ENCODE peak calls at places on chromosome 14, in six cellular contexts. F is PC-3, T is GM23338, L is SK-N-SH, R is MM.1S, O is GM23248. M is an unnamed sample.

GRCh38 chr14:99754141-99755067 is 38.8 kb upstream of the EML1 start:
- DNase-seq in F (peak; percentile 38), T (no peak), L (no peak), R (no peak), O (peak; percentile 88), M (no peak)

GRCh38 chr14:74980398-74980745 is 22.3 kb upstream of the EIF2B2 start:
- DNase-seq in F (no peak), T (no peak), L (no peak), R (no peak), O (no peak), M (no peak)

GRCh38 chr14:80264698-80265097 is 53.4 kb upstream of the DIO2 start:
- DNase-seq in F (no peak), T (no peak), L (no peak), R (no peak), O (no peak), M (no peak)

GRCh38 chr14:24137529-24138395 is 1.8 kb downstream of the PSME1 start:
- DNase-seq in F (no peak), T (no peak), L (no peak), R (no peak), O (no peak), M (no peak)

GRCh38 chr14:54610051-54610977 is 43.4 kb downstream of the SAMD4A start:
- DNase-seq in F (no peak), T (no peak), L (no peak), R (no peak), O (peak; percentile 77), M (no peak)

GRCh38 chr14:59377991-59378720 is 87.0 kb downstream of the GPR135 start:
- DNase-seq in F (no peak), T (no peak), L (no peak), R (no peak), O (no peak), M (no peak)

GRCh38 chr14:22071001-22071400 is 397.4 kb upstream of the OR4E1 start:
- DNase-seq in F (no peak), T (no peak), L (no peak), R (peak; percentile 67), O (no peak), M (no peak)

GRCh38 chr14:24339284-24340151 is at the start of gene RIPK3:
- DNase-seq in F (no peak), T (peak; percentile 72), L (no peak), R (peak; percentile 52), O (peak; percentile 42), M (peak; percentile 70)

GRCh38 chr14:60226296-60226695 is 22.7 kb upstream of the PPM1A start:
- DNase-seq in F (no peak), T (no peak), L (no peak), R (no peak), O (no peak), M (no peak)

GRCh38 chr14:23865502-23865901 is 88.1 kb upstream of the DHRS4 start:
- DNase-seq in F (peak; percentile 27), T (no peak), L (no peak), R (no peak), O (no peak), M (no peak)

GRCh38 chr14:74936151-74936550 is 13.1 kb upstream of the RPS6KL1 start:
- DNase-seq in F (no peak), T (no peak), L (no peak), R (no peak), O (no peak), M (no peak)

GRCh38 chr14:28308727-28309126 is 457.9 kb upstream of the FOXG1 start:
- DNase-seq in F (peak; percentile 87), T (no peak), L (no peak), R (no peak), O (no peak), M (no peak)

GRCh38 chr14:23436327-23437141 is 1.1 kb upstream of the MYH7 start:
- DNase-seq in F (no peak), T (no peak), L (no peak), R (no peak), O (no peak), M (peak; percentile 65)

GRCh38 chr14:100309028-100309718 is 2.9 kb upstream of the SLC25A29 start:
- DNase-seq in F (no peak), T (no peak), L (no peak), R (no peak), O (no peak), M (no peak)

GRCh38 chr14:102213984-102214658 is 74.4 kb downstream of the WDR20 start:
- DNase-seq in F (peak; percentile 38), T (peak; percentile 56), L (no peak), R (no peak), O (no peak), M (no peak)

GRCh38 chr14:92676031-92676430 is 72.4 kb downstream of the LGMN start:
- DNase-seq in F (peak; percentile 16), T (no peak), L (no peak), R (no peak), O (no peak), M (no peak)

GRCh38 chr14:95519699-95520098 is 3.2 kb upstream of the SYNE3 start:
- DNase-seq in F (peak; percentile 79), T (no peak), L (peak; percentile 79), R (no peak), O (peak; percentile 97), M (no peak)

GRCh38 chr14:35197015-35197414 is 74.7 kb downstream of the PRORP start:
- DNase-seq in F (peak; percentile 41), T (no peak), L (no peak), R (no peak), O (peak; percentile 63), M (no peak)

GRCh38 chr14:90698379-90698869 is 117.8 kb downstream of the TTC7B start:
- DNase-seq in F (no peak), T (no peak), L (peak; percentile 46), R (no peak), O (peak; percentile 51), M (peak; percentile 41)

GRCh38 chr14:66638688-66639087 is 130.7 kb downstream of the GPHN start:
- DNase-seq in F (peak; percentile 61), T (no peak), L (no peak), R (no peak), O (peak; percentile 68), M (no peak)

GRCh38 chr14:91968280-91968679 is 20.8 kb upstream of the FBLN5 start:
- DNase-seq in F (no peak), T (no peak), L (no peak), R (no peak), O (no peak), M (no peak)

GRCh38 chr14:81143793-81144192 is 77.0 kb downstream of the GTF2A1 start:
- DNase-seq in F (no peak), T (no peak), L (no peak), R (no peak), O (no peak), M (no peak)

GRCh38 chr14:61258985-61259384 is 22.2 kb downstream of the TMEM30B start:
- DNase-seq in F (peak; percentile 66), T (no peak), L (no peak), R (no peak), O (peak; percentile 66), M (peak; percentile 23)

GRCh38 chr14:61262082-61262481 is 19.1 kb downstream of the TMEM30B start:
- DNase-seq in F (peak; percentile 49), T (no peak), L (no peak), R (no peak), O (peak; percentile 83), M (no peak)

GRCh38 chr14:61264699-61265098 is 16.4 kb downstream of the TMEM30B start:
- DNase-seq in F (no peak), T (no peak), L (no peak), R (no peak), O (no peak), M (no peak)

GRCh38 chr14:61264022-61264571 is 17.0 kb downstream of the TMEM30B start:
- DNase-seq in F (peak; percentile 51), T (no peak), L (no peak), R (no peak), O (no peak), M (peak; percentile 29)

GRCh38 chr14:61260939-61261776 is 20.0 kb downstream of the TMEM30B start:
- DNase-seq in F (peak; percentile 94), T (no peak), L (no peak), R (no peak), O (peak; percentile 93), M (peak; percentile 22)
- TF ChIP-seq EZH2phosphoT487 in F (no peak), T (no peak), L (no peak), R (no peak), O (peak; percentile 42), M (no peak)

DNA sequence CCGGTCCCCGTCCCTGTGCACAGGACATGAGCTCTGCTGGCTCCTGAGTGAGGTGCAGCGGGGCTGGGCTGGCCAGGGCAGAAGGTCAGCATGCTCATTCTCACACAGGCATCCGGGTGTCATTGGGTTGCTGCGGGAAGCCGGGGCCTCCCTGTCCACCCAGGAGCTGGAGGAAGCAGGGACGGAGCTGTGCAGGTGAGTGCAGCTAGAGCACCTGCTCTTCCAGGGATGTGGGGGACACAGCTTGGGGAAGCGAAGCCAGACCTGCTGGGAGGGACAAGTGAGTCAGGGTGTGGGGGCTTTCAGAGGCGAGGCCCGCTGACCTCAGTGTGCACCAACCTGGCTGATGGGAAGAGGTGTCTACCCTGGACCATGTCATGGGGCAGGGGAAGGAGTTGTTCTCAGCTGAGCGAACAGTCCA is 23.6 kb downstream of the ASPG start:
- DNase-seq in F (no peak), T (no peak), L (peak; percentile 21), R (no peak), O (no peak), M (no peak)
- TF ChIP-seq EZH2phosphoT487 in F (no peak), T (no peak), L (no peak), R (no peak), O (no peak), M (no peak)

DNA sequence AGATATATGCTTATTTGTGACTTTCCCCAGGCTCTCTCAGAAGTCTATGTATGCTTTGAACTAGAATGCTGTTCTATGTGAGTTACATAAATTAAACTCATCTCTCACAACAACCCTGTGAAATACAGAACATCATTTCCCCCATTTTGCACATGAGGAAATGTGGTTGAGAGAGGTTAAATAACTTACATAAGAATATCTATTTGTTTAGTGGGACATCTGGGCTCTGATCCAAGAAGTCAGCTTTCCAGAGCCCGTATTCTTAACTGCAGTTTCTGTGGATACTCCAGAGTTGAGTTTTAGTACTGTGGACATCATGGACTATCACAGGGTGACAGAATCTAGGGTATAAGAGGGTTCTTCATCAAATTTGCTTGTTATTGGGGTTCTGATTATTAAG is 242.5 kb upstream of the ARHGAP5 start:
- DNase-seq in F (peak; percentile 13), T (no peak), L (no peak), R (no peak), O (no peak), M (no peak)
- TF ChIP-seq EZH2phosphoT487 in F (no peak), T (no peak), L (no peak), R (no peak), O (no peak), M (no peak)

GRCh38 chr14:76181546-76181945 is 29.8 kb downstream of the GPATCH2L start:
- DNase-seq in F (peak; percentile 19), T (peak; percentile 31), L (peak; percentile 18), R (no peak), O (peak; percentile 34), M (no peak)
- TF ChIP-seq EZH2phosphoT487 in F (no peak), T (no peak), L (no peak), R (no peak), O (no peak), M (no peak)

GRCh38 chr14:98136420-98136819 is 1135.6 kb downstream of the BCL11B start:
- DNase-seq in F (no peak), T (no peak), L (no peak), R (no peak), O (no peak), M (no peak)
- TF ChIP-seq EZH2phosphoT487 in F (no peak), T (no peak), L (no peak), R (no peak), O (no peak), M (no peak)

GRCh38 chr14:93788557-93789365 is 476 bp upstream of the PRIMA1 start:
- DNase-seq in F (peak; percentile 12), T (peak; percentile 78), L (peak; percentile 90), R (no peak), O (peak; percentile 50), M (peak; percentile 54)
- TF ChIP-seq EZH2phosphoT487 in F (no peak), T (no peak), L (no peak), R (no peak), O (no peak), M (no peak)

M was measured in hepatocyte.